ENCODE peak calls at places on chromosomes 6 and 20, in four cellular contexts. One of them, this sample, is unnamed.

GRCh38 chr20:51679254-51679921 is 88.8 kb downstream of the ATP9A start:
- DNase-seq in HepG2: peak
- DNase-seq in GM12878: no peak
- DNase-seq in K562: no peak
- DNase-seq in this sample: no peak

GRCh38 chr6:81075974-81076373 is 676.5 kb downstream of the TENT5A start:
- DNase-seq in HepG2: peak
- DNase-seq in GM12878: no peak
- DNase-seq in K562: no peak
- DNase-seq in this sample: no peak

GRCh38 chr20:48750941-48751620 is 76.7 kb downstream of the PREX1 start:
- DNase-seq in HepG2: no peak
- DNase-seq in GM12878: no peak
- DNase-seq in K562: no peak
- DNase-seq in this sample: no peak

GRCh38 chr6:84549912-84550311 is 214.5 kb downstream of the TBX18 start:
- DNase-seq in HepG2: no peak
- DNase-seq in GM12878: no peak
- DNase-seq in K562: no peak
- DNase-seq in this sample: no peak

GRCh38 chr6:160973856-160974255 is 17.7 kb upstream of the MAP3K4 start:
- DNase-seq in HepG2: no peak
- DNase-seq in GM12878: no peak
- DNase-seq in K562: no peak
- DNase-seq in this sample: no peak

GRCh38 chr6:63640062-63640461 is 4.5 kb downstream of the PHF3 start:
- DNase-seq in HepG2: no peak
- DNase-seq in GM12878: no peak
- DNase-seq in K562: no peak
- DNase-seq in this sample: no peak

GRCh38 chr6:115830895-115831294 is 229.8 kb downstream of the FRK start:
- DNase-seq in HepG2: no peak
- DNase-seq in GM12878: no peak
- DNase-seq in K562: no peak
- DNase-seq in this sample: peak

GRCh38 chr6:130138116-130138908 is 84.4 kb downstream of the SAMD3 start:
- DNase-seq in HepG2: no peak
- DNase-seq in GM12878: no peak
- DNase-seq in K562: no peak
- DNase-seq in this sample: no peak

GRCh38 chr20:46119028-46119546 is 973 bp downstream of the CD40 start:
- DNase-seq in HepG2: no peak
- DNase-seq in GM12878: peak
- DNase-seq in K562: peak
- DNase-seq in this sample: no peak

GRCh38 chr20:23152902-23153301 is 66.8 kb upstream of the CD93 start:
- DNase-seq in HepG2: no peak
- DNase-seq in GM12878: no peak
- DNase-seq in K562: no peak
- DNase-seq in this sample: no peak

GRCh38 chr6:11212625-11213024 is 19.8 kb downstream of the NEDD9 start:
- DNase-seq in HepG2: no peak
- DNase-seq in GM12878: no peak
- DNase-seq in K562: no peak
- DNase-seq in this sample: peak

GRCh38 chr20:43824699-43825402 is 89.8 kb upstream of the TOX2 start:
- DNase-seq in HepG2: peak
- DNase-seq in GM12878: peak
- DNase-seq in K562: no peak
- DNase-seq in this sample: no peak

GRCh38 chr6:12014873-12015149 is 2.7 kb downstream of the HIVEP1 start:
- DNase-seq in HepG2: no peak
- DNase-seq in GM12878: no peak
- DNase-seq in K562: no peak
- DNase-seq in this sample: no peak

GRCh38 chr6:146931214-146931613 is 273.0 kb upstream of the STXBP5 start:
- DNase-seq in HepG2: peak
- DNase-seq in GM12878: no peak
- DNase-seq in K562: no peak
- DNase-seq in this sample: no peak

GRCh38 chr6:132227937-132228336 is 173.3 kb downstream of the MOXD1 start:
- DNase-seq in HepG2: no peak
- DNase-seq in GM12878: no peak
- DNase-seq in K562: no peak
- DNase-seq in this sample: no peak

GRCh38 chr20:47389867-47390347 is 33.4 kb upstream of the ZMYND8 start:
- DNase-seq in HepG2: no peak
- DNase-seq in GM12878: no peak
- DNase-seq in K562: no peak
- DNase-seq in this sample: peak

GRCh38 chr6:137001287-137001976 is 43.3 kb downstream of the IL20RA start:
- DNase-seq in HepG2: peak
- DNase-seq in GM12878: no peak
- DNase-seq in K562: no peak
- DNase-seq in this sample: peak

GRCh38 chr6:169786349-169786748 is 34.9 kb downstream of the ERMARD start:
- DNase-seq in HepG2: no peak
- DNase-seq in GM12878: no peak
- DNase-seq in K562: no peak
- DNase-seq in this sample: no peak

GRCh38 chr20:63653974-63654680 is 903 bp upstream of the STMN3 start:
- DNase-seq in HepG2: no peak
- DNase-seq in GM12878: no peak
- DNase-seq in K562: no peak
- DNase-seq in this sample: no peak

GRCh38 chr6:10482636-10483257 is 38.4 kb upstream of the GCNT2 start:
- DNase-seq in HepG2: no peak
- DNase-seq in GM12878: no peak
- DNase-seq in K562: no peak
- DNase-seq in this sample: no peak

GRCh38 chr6:79640146-79641111 is 9.3 kb downstream of the SH3BGRL2 start:
- DNase-seq in HepG2: no peak
- DNase-seq in GM12878: no peak
- DNase-seq in K562: no peak
- DNase-seq in this sample: no peak

GRCh38 chr20:62423326-62423706 is 4.0 kb downstream of the RBBP8NL start:
- DNase-seq in HepG2: no peak
- DNase-seq in GM12878: no peak
- DNase-seq in K562: peak
- DNase-seq in this sample: no peak

GRCh38 chr20:55160022-55160421 is 684.6 kb downstream of the DOK5 start:
- DNase-seq in HepG2: no peak
- DNase-seq in GM12878: no peak
- DNase-seq in K562: no peak
- DNase-seq in this sample: no peak

GRCh38 chr20:23225407-23226060 is 125.1 kb upstream of the NXT1 start:
- DNase-seq in HepG2: no peak
- DNase-seq in GM12878: no peak
- DNase-seq in K562: no peak
- DNase-seq in this sample: peak

GRCh38 chr6:17305219-17306001 is 24.2 kb downstream of the RBM24 start:
- DNase-seq in HepG2: no peak
- DNase-seq in GM12878: no peak
- DNase-seq in K562: no peak
- DNase-seq in this sample: no peak

GRCh38 chr6:42407379-42407778 is 44.3 kb downstream of the TRERF1 start:
- DNase-seq in HepG2: no peak
- DNase-seq in GM12878: no peak
- DNase-seq in K562: peak
- DNase-seq in this sample: no peak

GRCh38 chr6:95133578-95133977 is 443.8 kb upstream of the MANEA start:
- DNase-seq in HepG2: no peak
- DNase-seq in GM12878: no peak
- DNase-seq in K562: no peak
- DNase-seq in this sample: no peak

GRCh38 chr6:131948221-131948661 is 2.9 kb downstream of the CCN2 start:
- DNase-seq in HepG2: peak
- DNase-seq in GM12878: no peak
- DNase-seq in K562: no peak
- DNase-seq in this sample: no peak

GRCh38 chr6:15811107-15811506 is 148.3 kb upstream of the DTNBP1 start:
- DNase-seq in HepG2: no peak
- DNase-seq in GM12878: no peak
- DNase-seq in K562: no peak
- DNase-seq in this sample: no peak

GRCh38 chr6:157638779-157639178 is 184.3 kb upstream of the SNX9 start:
- DNase-seq in HepG2: no peak
- DNase-seq in GM12878: no peak
- DNase-seq in K562: no peak
- DNase-seq in this sample: no peak

GRCh38 chr20:24665741-24666191 is 196.3 kb downstream of the SYNDIG1 start:
- DNase-seq in HepG2: no peak
- DNase-seq in GM12878: no peak
- DNase-seq in K562: no peak
- DNase-seq in this sample: no peak

GRCh38 chr6:250676-251075 is 41.6 kb upstream of the DUSP22 start:
- DNase-seq in HepG2: no peak
- DNase-seq in GM12878: no peak
- DNase-seq in K562: no peak
- DNase-seq in this sample: no peak

GRCh38 chr6:158660331-158660730 is 10.5 kb downstream of the SYTL3 start:
- DNase-seq in HepG2: no peak
- DNase-seq in GM12878: no peak
- DNase-seq in K562: peak
- DNase-seq in this sample: peak

GRCh38 chr6:138638626-138639025 is 134.9 kb upstream of the CCDC28A start:
- DNase-seq in HepG2: no peak
- DNase-seq in GM12878: no peak
- DNase-seq in K562: no peak
- DNase-seq in this sample: no peak

GRCh38 chr6:3227363-3228045 is at the start of gene TUBB2B:
- DNase-seq in HepG2: no peak
- DNase-seq in GM12878: no peak
- DNase-seq in K562: peak
- DNase-seq in this sample: no peak
- TF ChIP-seq JUNB in HepG2: no peak
- TF ChIP-seq JUNB in GM12878: no peak
- TF ChIP-seq JUNB in K562: no peak
- TF ChIP-seq JUNB in this sample: no peak

GRCh38 chr6:89638320-89639195 is at the start of gene LYRM2:
- DNase-seq in HepG2: peak
- DNase-seq in GM12878: peak
- DNase-seq in K562: peak
- DNase-seq in this sample: peak
- TF ChIP-seq POLR2A in HepG2: peak
- TF ChIP-seq POLR2A in GM12878: peak
- TF ChIP-seq POLR2A in K562: peak
- TF ChIP-seq POLR2A in this sample: peak

DNA sequence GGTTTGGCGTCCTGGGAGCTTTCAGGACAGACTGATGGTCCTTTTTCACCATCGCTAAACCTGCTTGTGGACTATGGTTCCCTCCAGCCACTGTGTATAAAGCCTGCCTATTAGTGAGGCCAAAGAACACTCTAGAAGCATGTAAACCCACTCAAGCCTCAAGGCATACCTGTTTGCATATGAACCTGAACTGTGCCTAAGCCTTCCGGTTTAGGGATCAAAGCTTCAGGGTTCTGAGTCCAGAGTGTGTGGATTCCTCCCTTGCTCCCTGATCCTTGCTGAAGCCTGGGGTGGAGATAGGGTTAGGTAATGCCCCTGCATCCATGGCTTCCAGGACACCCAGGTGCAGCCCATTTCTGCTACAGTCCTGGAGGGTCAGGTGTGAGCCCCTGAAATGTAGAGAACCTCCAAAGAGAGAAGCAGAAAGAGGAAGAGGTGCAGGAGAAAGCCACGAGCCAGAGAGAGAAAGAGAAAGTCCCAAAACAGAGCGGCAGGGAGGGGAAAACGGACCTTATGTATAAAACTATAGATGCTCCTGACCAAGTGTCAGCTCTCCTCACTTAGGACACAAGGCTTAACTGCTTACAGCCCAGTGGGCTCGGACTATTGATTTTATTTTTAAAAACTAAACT is 93.3 kb downstream of the SCML4 start:
- DNase-seq in HepG2: peak
- DNase-seq in GM12878: no peak
- DNase-seq in K562: no peak
- DNase-seq in this sample: no peak
- TF ChIP-seq JUNB in HepG2: no peak
- TF ChIP-seq JUNB in GM12878: no peak
- TF ChIP-seq JUNB in K562: no peak
- TF ChIP-seq JUNB in this sample: no peak

GRCh38 chr6:150865406-150866146 is at the start of gene MTHFD1L:
- DNase-seq in HepG2: peak
- DNase-seq in GM12878: no peak
- DNase-seq in K562: peak
- DNase-seq in this sample: peak
- TF ChIP-seq POLR2A in HepG2: peak
- TF ChIP-seq POLR2A in GM12878: peak
- TF ChIP-seq POLR2A in K562: no peak
- TF ChIP-seq POLR2A in this sample: peak

DNA sequence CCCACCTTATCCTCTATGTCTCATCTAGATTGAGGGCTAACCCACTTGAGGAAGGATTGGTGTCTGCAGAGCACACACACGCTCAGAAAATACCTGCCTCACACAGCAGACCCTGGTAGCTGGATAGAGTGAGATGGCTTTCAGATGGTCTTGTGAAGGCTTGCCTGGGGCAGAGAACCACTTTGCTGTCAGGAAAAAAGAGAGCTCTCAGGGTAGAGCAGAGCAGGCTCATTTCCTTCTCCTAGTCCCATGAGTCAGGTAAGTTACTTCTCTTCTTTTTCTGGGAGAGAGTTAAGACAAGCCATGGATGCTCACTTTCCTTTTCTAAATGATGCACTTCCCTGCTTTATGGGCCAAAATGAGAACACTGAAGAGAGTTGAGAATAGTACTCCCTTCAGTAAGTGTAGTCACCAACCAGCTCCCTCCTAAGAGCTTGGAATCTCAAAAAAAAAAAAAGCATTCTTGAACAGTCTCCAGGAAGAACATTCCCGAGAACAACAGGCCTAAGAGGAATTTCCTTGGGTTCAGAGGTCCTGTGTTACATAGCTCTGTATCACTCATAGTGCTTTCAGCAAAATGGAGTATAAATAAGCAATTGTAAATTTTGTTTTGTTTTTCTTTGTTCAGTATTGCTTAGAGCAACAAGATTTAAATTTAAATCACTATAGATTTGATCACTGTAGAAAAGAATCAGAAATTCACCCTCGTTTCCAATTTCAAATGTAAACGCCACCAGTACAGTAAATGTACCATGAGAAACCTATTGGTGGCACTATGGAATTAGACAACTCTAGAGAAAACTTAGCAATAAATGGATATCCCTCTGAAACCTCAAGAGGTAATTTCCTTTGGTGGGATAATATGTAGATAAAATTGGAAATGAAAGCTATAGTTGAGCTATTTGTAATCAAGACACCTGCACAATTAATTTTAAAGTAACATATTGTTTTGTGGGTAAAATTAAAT is 530.3 kb downstream of the RFPL4B start:
- DNase-seq in HepG2: no peak
- DNase-seq in GM12878: no peak
- DNase-seq in K562: no peak
- DNase-seq in this sample: peak
- TF ChIP-seq JUNB in HepG2: no peak
- TF ChIP-seq JUNB in GM12878: no peak
- TF ChIP-seq JUNB in K562: no peak
- TF ChIP-seq JUNB in this sample: no peak

This sample was measured in A549.